ENCODE peak calls at places on chromosomes 7 and 10, in seven cellular contexts. O is GM03348, B is iris pigment epithelial cell, X is DMS153, R is NAMALWA, W is RPMI8226, N is left ventricle myocardium inferior. P is an unnamed sample.

GRCh38 chr10:104589871-104590270 is 51.2 kb upstream of the SORCS3 start:
- DNase-seq in B (peak; percentile 45), W (no peak), N (no peak), O (peak; percentile 80), X (no peak), R (no peak), P (peak; percentile 88)

GRCh38 chr7:5237286-5237685 is 45.5 kb upstream of the SLC29A4 start:
- DNase-seq in R (no peak), N (peak; percentile 81), W (peak; percentile 82), X (no peak), B (peak; percentile 26), O (peak; percentile 74), P (no peak)

GRCh38 chr7:102425639-102426267 is 7.6 kb upstream of the ORAI2 start:
- DNase-seq in B (no peak), W (peak; percentile 95), N (peak; percentile 45), O (no peak), R (peak; percentile 98), X (no peak), P (no peak)

GRCh38 chr10:8049151-8049873 is 5.2 kb upstream of the GATA3 start:
- DNase-seq in W (no peak), B (no peak), X (no peak), N (no peak), O (no peak), R (no peak), P (no peak)

GRCh38 chr10:73251683-73252444 is 580 bp downstream of the MRPS16 start:
- DNase-seq in X (no peak), B (peak; percentile 39), O (peak; percentile 81), R (no peak), N (no peak), W (no peak), P (no peak)

GRCh38 chr10:4511559-4511958 is 314.4 kb upstream of the AKR1E2 start:
- DNase-seq in W (no peak), R (no peak), O (peak; percentile 39), X (no peak), N (no peak), B (no peak), P (no peak)

GRCh38 chr10:49055231-49055850 is 60.0 kb downstream of the VSTM4 start:
- DNase-seq in B (no peak), W (no peak), O (no peak), N (no peak), X (no peak), R (no peak), P (no peak)

GRCh38 chr7:115477193-115477651 is 553.3 kb downstream of the TFEC start:
- DNase-seq in O (peak; percentile 37), R (no peak), X (no peak), B (peak; percentile 10), N (peak; percentile 13), W (no peak), P (no peak)

GRCh38 chr7:158018061-158018796 is 569.4 kb downstream of the PTPRN2 start:
- DNase-seq in W (no peak), R (no peak), X (no peak), O (no peak), N (no peak), B (no peak), P (no peak)

GRCh38 chr7:90173127-90173844 is 19.0 kb downstream of the STEAP1 start:
- DNase-seq in O (no peak), W (no peak), X (no peak), R (no peak), N (no peak), B (peak; percentile 39), P (no peak)

GRCh38 chr10:52443419-52444388 is 129.6 kb downstream of the DKK1 start:
- DNase-seq in B (peak; percentile 92), R (no peak), O (peak; percentile 63), W (no peak), X (no peak), N (no peak), P (peak; percentile 90)

GRCh38 chr10:70106958-70107791 is 25.4 kb downstream of the AIFM2 start:
- DNase-seq in O (peak; percentile 38), X (no peak), N (no peak), B (no peak), R (peak; percentile 28), W (peak; percentile 48), P (no peak)

GRCh38 chr10:51950996-51951392 is 251.6 kb upstream of the CSTF2T start:
- DNase-seq in R (no peak), O (no peak), N (no peak), B (no peak), W (no peak), X (no peak), P (no peak)

GRCh38 chr10:97032624-97033023 is 153.1 kb downstream of the SLIT1 start:
- DNase-seq in B (no peak), X (no peak), O (no peak), R (no peak), N (no peak), W (no peak), P (no peak)